ENCODE peak calls at places on chromosomes 13 and 19, in four cellular contexts. T, V, H and K are unnamed samples.

GRCh38 chr13:78638216-78638615 is 20.7 kb downstream of the OBI1 start:
- DNase-seq in T (no peak), V (no peak), H (no peak), K (no peak)

GRCh38 chr13:21060827-21061076 is 634 bp downstream of the LATS2 start:
- DNase-seq in T (no peak), V (peak; percentile 44), H (no peak), K (no peak)

GRCh38 chr13:22945321-22946226 is 235.2 kb upstream of the SGCG start:
- DNase-seq in T (no peak), V (no peak), H (no peak), K (no peak)

GRCh38 chr19:41402010-41402409 is 4.4 kb downstream of the BCKDHA start:
- DNase-seq in T (no peak), V (no peak), H (no peak), K (no peak)

GRCh38 chr13:80151016-80151415 is 189.9 kb downstream of the SPRY2 start:
- DNase-seq in T (no peak), V (no peak), H (no peak), K (no peak)

GRCh38 chr13:49641810-49642291 is 13.5 kb downstream of the ARL11 start:
- DNase-seq in T (peak; percentile 39), V (no peak), H (peak; percentile 36), K (no peak)

GRCh38 chr19:33278403-33279269 is 23.7 kb downstream of the CEBPA start:
- DNase-seq in T (no peak), V (no peak), H (no peak), K (no peak)

GRCh38 chr19:8262431-8262830 is 45.7 kb downstream of the CD320 start:
- DNase-seq in T (no peak), V (no peak), H (no peak), K (no peak)

GRCh38 chr19:1648926-1649541 is 3.4 kb downstream of the TCF3 start:
- DNase-seq in T (no peak), V (no peak), H (no peak), K (no peak)

GRCh38 chr13:79966502-79966901 is 374.4 kb downstream of the SPRY2 start:
- DNase-seq in T (no peak), V (no peak), H (peak; percentile 68), K (no peak)

GRCh38 chr19:2469102-2469914 is 6.6 kb upstream of the GADD45B start:
- DNase-seq in T (peak; percentile 57), V (no peak), H (peak; percentile 67), K (peak; percentile 39)

GRCh38 chr13:99989376-99990044 is 7.9 kb downstream of the ZIC2 start:
- DNase-seq in T (no peak), V (peak; percentile 39), H (no peak), K (no peak)

GRCh38 chr19:28414748-28415147 is 798.2 kb downstream of the UQCRFS1 start:
- DNase-seq in T (no peak), V (no peak), H (no peak), K (no peak)

GRCh38 chr19:35959968-35960320 is 23.8 kb downstream of the LRFN3 start:
- DNase-seq in T (no peak), V (no peak), H (no peak), K (no peak)

GRCh38 chr13:80598189-80598588 is 257.3 kb upstream of the SPRY2 start:
- DNase-seq in T (no peak), V (no peak), H (no peak), K (no peak)

GRCh38 chr19:47377801-47378200 is 28.7 kb downstream of the DHX34 start:
- DNase-seq in T (no peak), V (no peak), H (no peak), K (no peak)

GRCh38 chr19:1086618-1087017 is 8.6 kb downstream of the POLR2E start:
- DNase-seq in T (no peak), V (no peak), H (no peak), K (no peak)

GRCh38 chr19:4108767-4109625 is 14.9 kb downstream of the MAP2K2 start:
- DNase-seq in T (no peak), V (no peak), H (no peak), K (peak; percentile 93)

GRCh38 chr13:25899952-25900351 is 151.9 kb downstream of the SHISA2 start:
- DNase-seq in T (no peak), V (no peak), H (no peak), K (no peak)

GRCh38 chr19:37988758-37989635 is 82.0 kb downstream of the SIPA1L3 start:
- DNase-seq in T (no peak), V (no peak), H (no peak), K (no peak)

GRCh38 chr19:38265213-38265861 is 964 bp downstream of the SPINT2 start:
- DNase-seq in T (no peak), V (no peak), H (peak; percentile 40), K (no peak)

GRCh38 chr13:45340422-45341033 is 455 bp downstream of the TPT1 start:
- DNase-seq in T (peak; percentile 70), V (peak; percentile 78), H (peak; percentile 80), K (peak; percentile 86)

GRCh38 chr13:41588899-41589298 is 131.5 kb downstream of the RGCC start:
- DNase-seq in T (peak; percentile 39), V (no peak), H (peak; percentile 86), K (no peak)

GRCh38 chr19:2089001-2089711 is 7.0 kb downstream of the MOB3A start:
- DNase-seq in T (no peak), V (peak; percentile 67), H (peak; percentile 58), K (no peak)

GRCh38 chr13:26759907-26760834 is at the start of gene GPR12:
- DNase-seq in T (no peak), V (peak; percentile 66), H (no peak), K (no peak)

GRCh38 chr19:38452430-38453366 is 19.2 kb downstream of the RYR1 start:
- DNase-seq in T (peak; percentile 100), V (peak; percentile 69), H (peak; percentile 4), K (peak; percentile 22)

GRCh38 chr19:15252398-15253018 is 20.3 kb upstream of the EPHX3 start:
- DNase-seq in T (no peak), V (no peak), H (no peak), K (peak; percentile 22)

GRCh38 chr19:42250666-42251531 is 4.0 kb downstream of the ERF start:
- DNase-seq in T (no peak), V (peak; percentile 48), H (no peak), K (no peak)

GRCh38 chr13:108933061-108933460 is 303.6 kb downstream of the MYO16 start:
- DNase-seq in T (no peak), V (no peak), H (no peak), K (no peak)

GRCh38 chr19:15702590-15702930 is 25.3 kb upstream of the OR10H2 start:
- DNase-seq in T (peak; percentile 28), V (peak; percentile 31), H (peak; percentile 42), K (peak; percentile 22)

GRCh38 chr19:44552324-44552723 is 22.8 kb upstream of the CEACAM20 start:
- DNase-seq in T (peak; percentile 72), V (peak; percentile 40), H (peak; percentile 60), K (peak; percentile 43)

GRCh38 chr19:36046443-36047050 is 7.5 kb downstream of the THAP8 start:
- DNase-seq in T (no peak), V (no peak), H (no peak), K (no peak)

GRCh38 chr13:79128158-79128557 is 277.9 kb downstream of the RBM26 start:
- DNase-seq in T (no peak), V (no peak), H (peak; percentile 76), K (no peak)

GRCh38 chr13:110904748-110905147 is 10.1 kb downstream of the ANKRD10 start:
- DNase-seq in T (no peak), V (no peak), H (no peak), K (no peak)

GRCh38 chr13:110911880-110912279 is 3.0 kb downstream of the ANKRD10 start:
- DNase-seq in T (no peak), V (no peak), H (peak; percentile 71), K (no peak)

GRCh38 chr13:110907951-110908898 is 6.6 kb downstream of the ANKRD10 start:
- DNase-seq in T (no peak), V (no peak), H (peak; percentile 94), K (no peak)

GRCh38 chr13:110910013-110910890 is 4.6 kb downstream of the ANKRD10 start:
- DNase-seq in T (no peak), V (no peak), H (no peak), K (no peak)

DNA sequence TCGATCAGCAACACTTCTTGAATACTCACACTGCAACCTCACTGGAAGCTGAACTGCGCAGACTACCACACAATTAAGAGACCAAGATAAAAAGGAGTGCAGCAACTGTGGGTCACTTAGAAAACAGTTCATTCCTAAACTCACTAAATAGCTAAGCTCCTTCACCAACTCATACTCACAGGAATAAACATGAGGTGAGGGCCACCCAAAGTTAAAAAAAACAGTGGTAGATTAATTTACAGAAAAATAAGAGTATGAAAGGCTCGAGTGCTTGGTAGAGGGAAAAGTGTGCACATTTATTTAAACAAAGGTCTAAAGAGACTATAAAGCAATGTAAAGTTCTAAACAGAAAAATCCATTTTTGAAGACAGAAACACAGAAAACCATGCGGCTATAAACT is 7.6 kb downstream of the ANKRD10 start:
- DNase-seq in T (no peak), V (no peak), H (no peak), K (no peak)
- H3K27ac ChIP-seq in T (no peak overlapping the region), V (no peak overlapping the region), H (peak overlapping the region; percentile 95), K (no peak overlapping the region)

GRCh38 chr19:18477974-18478373 is 40.0 kb upstream of the ISYNA1 start:
- DNase-seq in T (no peak), V (no peak), H (no peak), K (no peak)

GRCh38 chr19:18479964-18480723 is 41.7 kb downstream of the ELL start:
- DNase-seq in T (no peak), V (no peak), H (no peak), K (no peak)

GRCh38 chr19:18477042-18477760 is 39.3 kb upstream of the ISYNA1 start:
- DNase-seq in T (peak; percentile 44), V (no peak), H (no peak), K (no peak)

GRCh38 chr19:18476507-18477041 is 38.6 kb upstream of the ISYNA1 start:
- DNase-seq in T (no peak), V (no peak), H (no peak), K (no peak)

GRCh38 chr19:18478545-18479311 is 40.8 kb upstream of the ISYNA1 start:
- DNase-seq in T (no peak), V (peak; percentile 70), H (peak; percentile 84), K (peak; percentile 45)
- H2AFZ ChIP-seq in T (no peak overlapping the region), V (peak overlapping the region; percentile 5), H (no peak overlapping the region), K (no peak overlapping the region)

GRCh38 chr19:11453468-11454341 is 18.3 kb downstream of the PRKCSH start:
- DNase-seq in T (peak; percentile 70), V (peak; percentile 86), H (no peak), K (no peak)
- TF ChIP-seq CTCF in T (peak; percentile 61), V (peak; percentile 51), H (peak; percentile 62), K (peak; percentile 54)

GRCh38 chr19:51257471-51257870 is 6.6 kb downstream of the SIGLECL1 start:
- DNase-seq in T (no peak), V (no peak), H (no peak), K (no peak)

GRCh38 chr19:51258761-51259160 is 7.9 kb downstream of the SIGLECL1 start:
- DNase-seq in T (no peak), V (no peak), H (no peak), K (no peak)

GRCh38 chr19:51256053-51256682 is 5.3 kb downstream of the SIGLECL1 start:
- DNase-seq in T (no peak), V (no peak), H (no peak), K (no peak)

GRCh38 chr19:51259348-51260245 is 8.7 kb downstream of the SIGLECL1 start:
- DNase-seq in T (peak; percentile 57), V (peak; percentile 48), H (peak; percentile 78), K (peak; percentile 37)

DNA sequence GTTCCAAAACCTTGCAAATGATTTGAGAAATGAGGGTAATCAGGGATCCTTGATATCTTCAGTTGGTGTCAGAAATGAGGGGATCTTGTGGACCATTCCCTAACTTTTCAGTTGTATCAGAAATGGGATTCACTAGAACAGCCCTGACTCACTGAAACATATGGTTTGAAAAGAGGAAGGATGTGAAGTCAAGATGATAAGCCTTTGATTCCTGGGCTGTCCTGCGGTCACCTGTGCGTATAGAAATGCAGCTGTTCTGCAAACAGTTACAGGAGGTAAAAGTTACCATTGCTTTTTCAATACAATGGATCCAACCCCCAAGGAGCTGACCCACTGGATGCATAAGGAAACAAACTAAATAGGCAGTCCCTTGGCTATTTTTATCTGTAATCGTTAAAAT is 7.3 kb downstream of the SIGLECL1 start:
- DNase-seq in T (no peak), V (no peak), H (no peak), K (no peak)
- H3K27ac ChIP-seq in T (no peak overlapping the region), V (no peak overlapping the region), H (no peak overlapping the region), K (no peak overlapping the region)